ENCODE peak calls at places on chromosomes 11 and 22, in seven cellular contexts. N is colonic mucosa, M is AG10803, R is breast epithelium, K is tibial artery, Q is IMR-90, F is cardiac muscle cell. D is an unnamed sample.

GRCh38 chr11:12901272-12901671 is 107.8 kb upstream of the RASSF10 start:
- DNase-seq in N (no peak), M (no peak), R (no peak), K (no peak), Q (peak; percentile 30), F (no peak), D (no peak)

GRCh38 chr11:19389787-19390303 is 149.1 kb upstream of the E2F8 start:
- DNase-seq in N (no peak), M (peak; percentile 64), R (no peak), K (peak; percentile 82), Q (peak; percentile 27), F (no peak), D (no peak)

GRCh38 chr11:17572359-17572690 is 25.3 kb downstream of the OTOG start:
- DNase-seq in N (peak; percentile 16), M (no peak), R (peak; percentile 20), K (no peak), Q (no peak), F (no peak), D (no peak)

GRCh38 chr11:20047006-20047405 is 113.3 kb downstream of the DBX1 start:
- DNase-seq in N (no peak), M (no peak), R (no peak), K (no peak), Q (no peak), F (no peak), D (no peak)

GRCh38 chr11:105960252-105961245 is 61.5 kb downstream of the MSANTD4 start:
- DNase-seq in N (no peak), M (no peak), R (no peak), K (no peak), Q (no peak), F (no peak), D (no peak)

GRCh38 chr11:60947666-60948065 is 4.3 kb downstream of the SLC15A3 start:
- DNase-seq in N (no peak), M (no peak), R (no peak), K (no peak), Q (no peak), F (no peak), D (no peak)

GRCh38 chr22:38081941-38082828 is 1.8 kb downstream of the SLC16A8 start:
- DNase-seq in N (no peak), M (no peak), R (no peak), K (no peak), Q (no peak), F (no peak), D (no peak)

GRCh38 chr22:22710719-22711531 is 66.5 kb downstream of the GGTLC2 start:
- DNase-seq in N (peak; percentile 77), M (peak; percentile 24), R (no peak), K (peak; percentile 64), Q (peak; percentile 17), F (no peak), D (no peak)

GRCh38 chr22:31800065-31800464 is 46.2 kb downstream of the DEPDC5 start:
- DNase-seq in N (no peak), M (peak; percentile 34), R (no peak), K (no peak), Q (peak; percentile 78), F (no peak), D (peak; percentile 7)

GRCh38 chr11:104338186-104338585 is 174.2 kb upstream of the PDGFD start:
- DNase-seq in N (no peak), M (peak; percentile 28), R (no peak), K (no peak), Q (peak; percentile 15), F (no peak), D (no peak)

GRCh38 chr11:14422052-14422813 is 63.2 kb upstream of the RRAS2 start:
- DNase-seq in N (peak; percentile 53), M (peak; percentile 100), R (peak; percentile 65), K (peak; percentile 89), Q (peak; percentile 100), F (peak; percentile 80), D (peak; percentile 81)

GRCh38 chr11:121572581-121573059 is 119.9 kb upstream of the SORL1-AS1 start:
- DNase-seq in N (no peak), M (no peak), R (no peak), K (no peak), Q (no peak), F (no peak), D (no peak)

GRCh38 chr11:70755410-70756158 is 357.3 kb downstream of the CTTN start:
- DNase-seq in N (peak; percentile 75), M (peak; percentile 58), R (peak; percentile 73), K (peak; percentile 72), Q (peak; percentile 46), F (peak; percentile 83), D (peak; percentile 7)

GRCh38 chr11:57321388-57321995 is 3.3 kb downstream of the TNKS1BP1 start:
- DNase-seq in N (peak; percentile 62), M (no peak), R (no peak), K (no peak), Q (no peak), F (no peak), D (no peak)

GRCh38 chr22:39454385-39454871 is 2.4 kb upstream of the MGAT3 start:
- DNase-seq in N (peak; percentile 46), M (no peak), R (no peak), K (no peak), Q (no peak), F (no peak), D (no peak)

GRCh38 chr11:2891901-2892214 is 6.3 kb upstream of the CDKN1C start:
- DNase-seq in N (peak; percentile 62), M (no peak), R (no peak), K (peak; percentile 75), Q (peak; percentile 30), F (no peak), D (no peak)

GRCh38 chr11:66365166-66365565 is 6.4 kb downstream of the SLC29A2 start:
- DNase-seq in N (no peak), M (no peak), R (no peak), K (no peak), Q (no peak), F (no peak), D (no peak)

GRCh38 chr11:13038366-13038765 is 29.2 kb downstream of the RASSF10 start:
- DNase-seq in N (no peak), M (no peak), R (no peak), K (no peak), Q (no peak), F (no peak), D (no peak)

DNA sequence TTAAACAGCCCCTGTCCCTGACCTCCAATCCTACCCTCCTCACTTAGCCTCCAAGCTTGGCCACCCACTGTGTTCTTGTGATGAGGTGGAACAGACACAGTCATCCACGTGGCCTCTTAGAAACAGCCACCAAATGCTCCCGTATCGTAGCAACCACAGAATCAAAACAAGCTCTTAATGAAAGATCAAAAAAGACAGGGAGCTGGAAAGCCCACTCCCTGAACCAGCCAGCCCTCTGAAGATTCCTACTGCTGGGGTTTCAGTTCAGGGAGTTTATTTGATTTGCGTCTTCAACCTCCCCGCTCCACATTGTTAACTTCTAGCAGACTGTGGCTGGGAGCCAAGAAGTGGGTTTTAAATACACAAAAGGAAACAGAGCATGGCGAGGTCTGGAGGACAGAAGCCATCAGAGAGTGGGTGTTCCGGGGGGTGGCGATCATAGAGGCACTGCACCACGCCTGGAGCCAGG is 88.9 kb upstream of the GRK3 start:
- DNase-seq in N (no peak), M (peak; percentile 35), R (no peak), K (no peak), Q (peak; percentile 72), F (no peak), D (peak; percentile 47)
- TF ChIP-seq CTCF in N (no peak), M (no peak), R (no peak), K (no peak), Q (no peak), F (no peak), D (no peak)

GRCh38 chr11:64306876-64307622 is 1.7 kb downstream of the ESRRA start:
- DNase-seq in N (peak; percentile 62), M (peak; percentile 12), R (no peak), K (peak; percentile 81), Q (no peak), F (no peak), D (no peak)
- H3K4me3 ChIP-seq in N (peak overlapping the region; percentile 61), M (peak overlapping the region; percentile 75), R (peak overlapping the region; percentile 75), K (peak overlapping the region; percentile 66), Q (no peak overlapping the region), F (peak overlapping the region; percentile 71), D (peak overlapping the region; percentile 73)

DNA sequence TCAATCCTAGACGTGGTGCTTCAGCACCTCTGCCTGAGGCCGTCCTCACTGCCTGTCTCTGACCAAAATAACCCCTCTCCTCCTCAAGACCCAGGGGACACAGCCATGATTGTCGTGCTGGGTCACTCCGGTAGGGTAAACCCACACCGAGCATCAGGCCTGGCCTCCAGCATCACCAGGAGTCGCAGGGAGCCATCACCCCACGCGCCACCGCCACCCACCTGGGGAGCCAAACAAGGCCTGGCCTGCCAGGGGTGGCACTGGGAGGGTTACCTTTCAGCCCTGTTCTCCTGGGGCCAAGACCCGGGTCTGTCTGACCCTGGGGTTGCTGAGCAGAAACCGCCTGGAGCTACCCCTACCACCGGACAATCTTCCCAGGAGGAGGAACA is 39.3 kb upstream of the NNMT start:
- DNase-seq in N (no peak), M (no peak), R (no peak), K (no peak), Q (no peak), F (no peak), D (no peak)
- TF ChIP-seq CTCF in N (no peak), M (no peak), R (no peak), K (no peak), Q (no peak), F (no peak), D (no peak)

DNA sequence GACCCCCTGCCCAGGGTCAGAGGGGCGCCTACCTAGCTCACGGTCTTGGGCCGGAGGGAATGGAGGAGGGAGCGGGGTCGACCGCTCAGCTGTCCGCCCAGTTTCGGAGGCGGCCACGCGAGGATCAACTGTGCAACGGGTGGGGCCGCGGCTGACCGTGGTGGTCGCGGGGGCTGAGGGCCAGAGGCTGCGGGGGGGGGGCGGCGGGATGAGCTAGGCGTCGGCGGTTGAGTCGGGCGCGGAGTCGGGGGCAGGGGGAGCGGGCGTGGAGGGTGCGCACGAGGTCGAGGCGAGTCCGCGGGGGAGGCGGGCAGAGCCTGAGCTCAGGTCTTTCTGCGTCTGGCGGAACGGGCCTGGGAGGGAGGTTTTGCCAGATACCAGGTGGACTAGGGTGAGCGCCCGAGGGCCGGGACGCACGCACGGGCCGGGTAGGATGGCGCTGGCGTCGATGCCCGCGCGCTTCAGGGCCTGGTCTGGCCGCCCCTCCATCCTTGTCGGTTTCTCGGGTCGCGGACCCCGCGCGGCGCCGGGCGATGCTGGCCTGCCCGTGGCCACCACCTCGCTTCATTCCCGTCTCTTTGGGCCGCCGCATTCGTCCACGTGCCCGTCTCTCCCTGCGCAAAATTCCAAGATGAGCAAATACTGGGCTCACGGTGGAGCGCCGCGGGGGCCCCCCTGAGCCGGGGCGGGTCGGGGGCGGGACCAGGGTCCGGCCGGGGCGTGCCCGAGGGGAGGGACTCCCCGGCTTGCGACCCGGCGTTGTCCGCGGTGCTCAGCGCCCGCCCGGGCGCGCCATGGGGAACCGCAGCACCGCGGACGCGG is at the start of gene DRD4:
- DNase-seq in N (no peak), M (peak; percentile 33), R (no peak), K (no peak), Q (peak; percentile 37), F (peak; percentile 58), D (no peak)
- H3K4me3 ChIP-seq in N (peak within 1 kb of the TSS; percentile 7), M (no peak within 1 kb of the TSS), R (peak within 1 kb of the TSS; percentile 39), K (peak within 1 kb of the TSS; percentile 24), Q (peak within 1 kb of the TSS; percentile 23), F (peak within 1 kb of the TSS; percentile 12), D (peak within 1 kb of the TSS; percentile 56)

GRCh38 chr22:46738961-46739870 is 1.2 kb upstream of the CERK start:
- DNase-seq in N (peak; percentile 89), M (peak; percentile 50), R (no peak), K (peak; percentile 77), Q (peak; percentile 72), F (no peak), D (peak; percentile 86)
- TF ChIP-seq CTCF in N (no peak), M (no peak), R (no peak), K (no peak), Q (peak; percentile 43), F (no peak), D (peak; percentile 34)

D was measured in retinal pigment epithelial cell.